ENCODE peak calls at places on chromosome 3, in ten cellular contexts. I, V, R, E, B, J, H, U, X and C are unnamed samples.

GRCh38 chr3:4584537-4585249 is 91.5 kb downstream of the ITPR1 start:
- DNase-seq in I (no peak), V (peak; percentile 15), R (peak; percentile 67), E (peak; percentile 13), B (no peak), J (no peak), H (no peak), U (no peak), X (no peak), C (peak; percentile 68)

GRCh38 chr3:68915973-68916372 is 16.4 kb downstream of the TAFA4 start:
- DNase-seq in I (no peak), V (no peak), R (no peak), E (no peak), B (peak; percentile 38), J (no peak), H (no peak), U (no peak), X (no peak), C (no peak)

GRCh38 chr3:106817706-106818105 is 559.5 kb upstream of the CCDC54 start:
- DNase-seq in I (no peak), V (no peak), R (no peak), E (no peak), B (no peak), J (no peak), H (no peak), U (no peak), X (no peak), C (no peak)

GRCh38 chr3:129684270-129684669 is 77.8 kb upstream of the PLXND1 start:
- DNase-seq in I (no peak), V (no peak), R (no peak), E (no peak), B (no peak), J (no peak), H (no peak), U (no peak), X (no peak), C (no peak)

GRCh38 chr3:37546876-37547275 is 314.8 kb upstream of the CTDSPL start:
- DNase-seq in I (peak; percentile 49), V (no peak), R (no peak), E (no peak), B (peak; percentile 7), J (peak; percentile 16), H (no peak), U (peak; percentile 45), X (no peak), C (no peak)

GRCh38 chr3:185766645-185767323 is 58.1 kb downstream of the IGF2BP2 start:
- DNase-seq in I (no peak), V (no peak), R (no peak), E (no peak), B (no peak), J (no peak), H (no peak), U (no peak), X (no peak), C (no peak)

GRCh38 chr3:138850151-138850550 is 15.4 kb upstream of the PIK3CB start:
- DNase-seq in I (no peak), V (no peak), R (no peak), E (no peak), B (no peak), J (no peak), H (peak; percentile 46), U (no peak), X (no peak), C (no peak)

GRCh38 chr3:124346487-124346886 is 354.6 kb upstream of the ROPN1 start:
- DNase-seq in I (no peak), V (no peak), R (no peak), E (no peak), B (no peak), J (no peak), H (no peak), U (no peak), X (no peak), C (no peak)

GRCh38 chr3:4882548-4882947 is 96.7 kb upstream of the BHLHE40 start:
- DNase-seq in I (no peak), V (no peak), R (no peak), E (no peak), B (no peak), J (no peak), H (no peak), U (no peak), X (no peak), C (no peak)

GRCh38 chr3:112303811-112304325 is 9.9 kb upstream of the SLC9C1 start:
- DNase-seq in I (no peak), V (no peak), R (no peak), E (no peak), B (no peak), J (no peak), H (no peak), U (no peak), X (no peak), C (no peak)

GRCh38 chr3:149596136-149596770 is 61.6 kb downstream of the WWTR1 start:
- DNase-seq in I (no peak), V (no peak), R (no peak), E (no peak), B (no peak), J (no peak), H (no peak), U (no peak), X (no peak), C (no peak)

GRCh38 chr3:37309945-37310665 is 135.7 kb upstream of the LRRFIP2 start:
- DNase-seq in I (no peak), V (no peak), R (no peak), E (no peak), B (no peak), J (no peak), H (no peak), U (no peak), X (no peak), C (no peak)

GRCh38 chr3:121624147-121624852 is 31.1 kb downstream of the FBXO40 start:
- DNase-seq in I (no peak), V (no peak), R (no peak), E (no peak), B (no peak), J (no peak), H (no peak), U (no peak), X (no peak), C (no peak)

DNA sequence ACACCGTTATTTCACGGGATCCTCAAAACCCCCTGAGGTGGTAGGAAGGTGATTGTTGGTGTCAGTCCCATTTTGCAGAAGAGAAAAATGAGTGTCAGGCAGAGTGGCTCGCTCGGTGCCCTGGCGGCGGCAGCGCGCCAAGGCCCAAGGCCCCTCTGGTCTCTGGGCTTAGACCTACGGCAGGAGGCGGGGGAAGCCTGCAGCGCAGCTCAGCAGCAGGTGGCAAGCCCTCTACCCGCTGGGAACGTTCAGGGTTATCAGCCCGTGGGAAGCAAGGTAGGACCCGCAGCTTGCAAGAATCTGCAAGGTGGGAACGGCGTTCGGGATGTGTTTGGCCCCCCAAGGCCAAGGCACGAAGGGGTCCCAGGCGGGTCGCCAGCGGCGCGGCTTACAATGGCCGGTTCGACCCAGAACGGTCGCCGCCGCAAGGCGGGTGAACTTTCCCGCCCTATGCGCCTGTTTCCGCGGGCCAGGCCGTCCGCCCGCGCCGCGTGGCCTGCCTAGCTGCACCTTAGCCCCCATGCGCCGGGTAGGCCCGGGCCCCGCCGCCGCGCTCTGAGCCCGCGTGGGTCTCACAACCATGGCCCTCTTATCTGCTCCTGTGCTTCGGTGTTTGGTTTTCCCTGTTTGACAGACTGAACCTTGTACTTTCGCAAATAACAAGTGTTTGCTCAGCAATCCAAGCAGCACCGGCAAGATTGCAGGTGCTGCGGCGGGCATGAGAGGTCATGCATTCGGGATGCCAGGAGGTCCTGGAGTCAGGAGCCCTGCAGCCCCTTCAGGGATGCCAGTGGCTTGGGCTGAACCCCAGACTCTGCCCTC is 39.7 kb downstream of the CCNL1 start:
- DNase-seq in I (no peak), V (peak; percentile 71), R (no peak), E (no peak), B (peak; percentile 93), J (no peak), H (peak; percentile 75), U (no peak), X (no peak), C (no peak)
- TF ChIP-seq EP300 in I (no peak), V (no peak), R (no peak), E (no peak), B (peak; percentile 93), J (no peak), H (no peak), U (no peak), X (no peak), C (no peak)

DNA sequence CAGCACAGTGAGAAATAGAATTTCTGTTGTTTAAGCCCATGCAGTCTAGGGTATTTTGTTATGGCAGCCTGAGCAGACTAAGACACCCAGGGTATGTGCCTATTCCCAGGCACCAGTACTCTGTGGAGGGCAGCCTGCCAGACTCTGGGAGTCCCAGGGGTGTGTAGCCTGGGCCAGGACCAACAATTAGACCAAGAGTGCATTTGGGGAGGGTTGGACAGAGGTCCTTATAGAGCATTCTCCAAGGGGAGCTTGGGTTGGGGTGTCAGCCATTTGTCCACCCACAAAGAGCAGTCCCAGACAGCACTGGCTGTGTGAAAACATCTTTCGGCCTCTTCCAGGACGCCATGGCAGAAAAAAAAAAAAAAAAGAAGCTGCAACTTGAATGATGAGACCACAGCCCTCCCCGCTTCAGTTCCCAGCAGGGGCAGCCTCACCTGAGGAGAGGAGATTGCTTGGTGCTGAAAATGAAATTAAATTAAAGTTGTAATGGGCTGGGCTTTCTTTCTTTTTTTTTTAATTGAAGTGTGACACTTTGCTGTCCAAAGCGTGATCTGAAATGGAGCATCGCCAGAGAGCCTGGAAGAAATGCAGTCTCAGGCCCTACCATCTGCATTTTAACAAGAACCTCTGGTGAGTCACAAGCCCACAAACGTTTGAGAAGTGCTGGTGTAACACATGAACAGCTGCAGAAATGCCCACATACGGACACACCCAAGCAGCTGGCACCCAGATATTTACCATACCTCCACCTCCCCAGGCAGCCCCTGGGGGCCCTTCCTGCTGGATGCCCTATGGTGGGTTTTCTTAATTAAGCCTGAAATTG is 21.3 kb upstream of the CAV3 start:
- DNase-seq in I (no peak), V (no peak), R (no peak), E (no peak), B (no peak), J (no peak), H (no peak), U (peak; percentile 3), X (no peak), C (no peak)
- TF ChIP-seq EP300 in I (no peak), V (no peak), R (no peak), E (no peak), B (no peak), J (no peak), H (no peak), U (no peak), X (no peak), C (no peak)

DNA sequence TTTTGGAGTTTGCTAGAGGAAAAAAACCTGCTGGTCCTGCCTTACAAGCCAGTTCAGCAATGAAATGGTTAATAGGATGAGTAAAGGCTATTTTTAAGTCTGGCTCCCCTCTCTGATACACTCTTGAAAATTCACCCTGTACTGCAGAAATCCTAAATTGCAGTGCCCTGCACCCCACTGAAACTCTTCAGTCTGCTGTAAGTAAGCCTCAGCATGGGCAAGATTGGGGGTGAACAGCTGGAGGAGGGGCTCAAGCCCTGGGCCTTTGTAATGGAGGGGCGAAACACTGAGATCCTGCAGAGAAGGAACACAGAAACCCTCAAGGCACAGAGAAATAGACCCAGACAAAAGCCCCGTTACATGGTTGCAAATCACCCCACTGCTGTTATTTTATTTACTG is 44.9 kb downstream of the SOX2 start:
- DNase-seq in I (no peak), V (no peak), R (no peak), E (no peak), B (no peak), J (no peak), H (no peak), U (no peak), X (no peak), C (no peak)
- TF ChIP-seq EP300 in I (no peak), V (no peak), R (no peak), E (no peak), B (no peak), J (no peak), H (no peak), U (no peak), X (no peak), C (no peak)

GRCh38 chr3:46566040-46566631 is at the start of gene LRRC2:
- DNase-seq in I (no peak), V (peak; percentile 42), R (peak; percentile 74), E (no peak), B (no peak), J (no peak), H (peak; percentile 73), U (peak; percentile 30), X (peak; percentile 84), C (peak; percentile 74)
- TF ChIP-seq EP300 in I (no peak), V (no peak), R (no peak), E (no peak), B (no peak), J (no peak), H (no peak), U (no peak), X (no peak), C (no peak)